ENCODE peak calls at places on chromosome 13, in five cellular contexts. U, L, K, P and Z are unnamed samples.

GRCh38 chr13:106143392-106143791 is 392.1 kb downstream of the EFNB2 start:
- DNase-seq in U (no peak), L (peak; percentile 35), K (no peak), P (no peak), Z (no peak)

GRCh38 chr13:74464656-74465055 is 330.5 kb upstream of the KLF12 start:
- DNase-seq in U (no peak), L (no peak), K (no peak), P (no peak), Z (no peak)

GRCh38 chr13:107238262-107238661 is 670.3 kb upstream of the ARGLU1 start:
- DNase-seq in U (no peak), L (no peak), K (no peak), P (no peak), Z (no peak)

GRCh38 chr13:110644892-110645521 is 29.7 kb downstream of the NAXD start:
- DNase-seq in U (no peak), L (peak; percentile 67), K (no peak), P (peak; percentile 81), Z (peak; percentile 70)

GRCh38 chr13:50617134-50617721 is 226.3 kb downstream of the DLEU7 start:
- DNase-seq in U (no peak), L (peak; percentile 91), K (no peak), P (no peak), Z (no peak)

GRCh38 chr13:112721198-112722104 is 31.6 kb downstream of the ATP11A start:
- DNase-seq in U (no peak), L (no peak), K (no peak), P (no peak), Z (no peak)

GRCh38 chr13:90016688-90017087 is 1330.8 kb upstream of the MIR17HG start:
- DNase-seq in U (no peak), L (no peak), K (no peak), P (no peak), Z (no peak)

GRCh38 chr13:27855381-27855780 is 63.1 kb downstream of the GSX1 start:
- DNase-seq in U (no peak), L (no peak), K (no peak), P (no peak), Z (no peak)

GRCh38 chr13:95002968-95003813 is 290.8 kb upstream of the SOX21 start:
- DNase-seq in U (no peak), L (no peak), K (no peak), P (no peak), Z (peak; percentile 25)

GRCh38 chr13:44159633-44160279 is 213.9 kb upstream of the SERP2 start:
- DNase-seq in U (no peak), L (no peak), K (no peak), P (no peak), Z (no peak)

GRCh38 chr13:47678201-47678963 is 322.7 kb downstream of the SUCLA2 start:
- DNase-seq in U (no peak), L (no peak), K (no peak), P (no peak), Z (no peak)

GRCh38 chr13:98509271-98510155 is 67.4 kb downstream of the STK24 start:
- DNase-seq in U (no peak), L (peak; percentile 92), K (no peak), P (peak; percentile 75), Z (no peak)

GRCh38 chr13:88384542-88384941 is 713.4 kb downstream of the SLITRK5 start:
- DNase-seq in U (no peak), L (no peak), K (no peak), P (no peak), Z (no peak)